ENCODE peak calls at places on chromosome 16, in five cellular contexts. L, Y, M, T and S are unnamed samples.

GRCh38 chr16:75000481-75001081 is 1.8 kb downstream of the ZNRF1 start:
- DNase-seq in L (peak), Y (no peak), M (no peak), T (no peak), S (no peak)

GRCh38 chr16:69610356-69610755 is 44.6 kb downstream of the NFAT5 start:
- DNase-seq in L (peak), Y (no peak), M (no peak), T (no peak), S (no peak)

GRCh38 chr16:27434141-27435051 is 32.4 kb downstream of the IL21R start:
- DNase-seq in L (no peak), Y (no peak), M (no peak), T (peak), S (no peak)

GRCh38 chr16:65406076-65406475 is 284.2 kb upstream of the CDH11 start:
- DNase-seq in L (no peak), Y (no peak), M (no peak), T (no peak), S (no peak)

GRCh38 chr16:13553453-13553985 is 366.4 kb upstream of the ERCC4 start:
- DNase-seq in L (no peak), Y (no peak), M (no peak), T (no peak), S (no peak)

GRCh38 chr16:56600398-56600999 is 7.9 kb upstream of the MT2A start:
- DNase-seq in L (peak), Y (peak), M (peak), T (peak), S (no peak)

GRCh38 chr16:74580828-74581227 is 26.1 kb downstream of the GLG1 start:
- DNase-seq in L (no peak), Y (no peak), M (no peak), T (no peak), S (no peak)

GRCh38 chr16:69940676-69941075 is 10.5 kb upstream of the CLEC18A start:
- DNase-seq in L (no peak), Y (no peak), M (no peak), T (no peak), S (no peak)

GRCh38 chr16:82990155-82990554 is 363.4 kb downstream of the CDH13 start:
- DNase-seq in L (no peak), Y (no peak), M (no peak), T (no peak), S (no peak)

GRCh38 chr16:56671706-56672105 is 2.1 kb downstream of the MT1H start:
- DNase-seq in L (no peak), Y (no peak), M (no peak), T (no peak), S (no peak)

GRCh38 chr16:11257131-11257938 is 1.3 kb upstream of the SOCS1 start:
- DNase-seq in L (peak), Y (peak), M (peak), T (peak), S (no peak)

GRCh38 chr16:72561-73537 is at the start of gene RHBDF1:
- DNase-seq in L (peak), Y (no peak), M (peak), T (peak), S (no peak)

GRCh38 chr16:56233795-56234566 is 42.7 kb downstream of the GNAO1 start:
- DNase-seq in L (no peak), Y (no peak), M (no peak), T (no peak), S (no peak)

GRCh38 chr16:86228713-86229112 is 281.6 kb upstream of the FOXF1 start:
- DNase-seq in L (no peak), Y (no peak), M (no peak), T (no peak), S (no peak)

GRCh38 chr16:78244131-78244899 is 144.9 kb downstream of the WWOX start:
- DNase-seq in L (peak), Y (no peak), M (no peak), T (no peak), S (no peak)

GRCh38 chr16:86941731-86942468 is 363.6 kb downstream of the FOXL1 start:
- DNase-seq in L (no peak), Y (no peak), M (peak), T (no peak), S (no peak)

GRCh38 chr16:50567651-50568050 is 19.5 kb downstream of the NKD1 start:
- DNase-seq in L (no peak), Y (no peak), M (no peak), T (no peak), S (no peak)

GRCh38 chr16:75289189-75289588 is 37.8 kb upstream of the BCAR1 start:
- DNase-seq in L (no peak), Y (no peak), M (no peak), T (no peak), S (no peak)

GRCh38 chr16:29192329-29193247 is 207.7 kb downstream of the LAT start:
- DNase-seq in L (no peak), Y (peak), M (no peak), T (peak), S (no peak)

GRCh38 chr16:81127051-81127450 is 30.9 kb upstream of the GCSH start:
- DNase-seq in L (no peak), Y (no peak), M (no peak), T (no peak), S (no peak)

GRCh38 chr16:11219188-11219587 is 36.8 kb downstream of the SOCS1 start:
- DNase-seq in L (no peak), Y (no peak), M (no peak), T (no peak), S (no peak)

GRCh38 chr16:70512456-70512855 is 10.9 kb downstream of the COG4 start:
- DNase-seq in L (no peak), Y (no peak), M (peak), T (no peak), S (no peak)

GRCh38 chr16:4307215-4308037 is 8.4 kb upstream of the GLIS2 start:
- DNase-seq in L (peak), Y (no peak), M (peak), T (peak), S (peak)

GRCh38 chr16:88369447-88370008 is 13.2 kb upstream of the ZNF469 start:
- DNase-seq in L (no peak), Y (no peak), M (peak), T (no peak), S (no peak)

GRCh38 chr16:49858200-49859129 is 2.6 kb upstream of the ZNF423 start:
- DNase-seq in L (peak), Y (peak), M (peak), T (peak), S (peak)

GRCh38 chr16:23877107-23878070 is 41.6 kb downstream of the PRKCB start:
- DNase-seq in L (no peak), Y (no peak), M (no peak), T (no peak), S (no peak)

GRCh38 chr16:57318240-57318970 is 33.9 kb upstream of the PLLP start:
- DNase-seq in L (peak), Y (no peak), M (no peak), T (no peak), S (no peak)

GRCh38 chr16:23026777-23027362 is 122.4 kb downstream of the USP31 start:
- DNase-seq in L (peak), Y (no peak), M (no peak), T (no peak), S (no peak)

GRCh38 chr16:66905633-66906539 is 12.8 kb downstream of the CDH16 start:
- DNase-seq in L (peak), Y (peak), M (no peak), T (no peak), S (no peak)

GRCh38 chr16:70738083-70738977 is 52.5 kb upstream of the MTSS2 start:
- DNase-seq in L (peak), Y (peak), M (peak), T (peak), S (no peak)

GRCh38 chr16:56451753-56452689 is 667 bp downstream of the OGFOD1 start:
- DNase-seq in L (peak), Y (no peak), M (peak), T (no peak), S (peak)

GRCh38 chr16:69526831-69527655 is 38.7 kb upstream of the NFAT5 start:
- DNase-seq in L (no peak), Y (peak), M (no peak), T (no peak), S (no peak)

GRCh38 chr16:11205754-11206459 is 50.1 kb downstream of the SOCS1 start:
- DNase-seq in L (no peak), Y (peak), M (no peak), T (no peak), S (no peak)

GRCh38 chr16:3115561-3115960 is 3.2 kb downstream of the ZNF205 start:
- DNase-seq in L (no peak), Y (peak), M (no peak), T (no peak), S (no peak)
- TF ChIP-seq CTCF in L (peak), Y (peak), M (no peak), T (no peak), S (no peak)

DNA sequence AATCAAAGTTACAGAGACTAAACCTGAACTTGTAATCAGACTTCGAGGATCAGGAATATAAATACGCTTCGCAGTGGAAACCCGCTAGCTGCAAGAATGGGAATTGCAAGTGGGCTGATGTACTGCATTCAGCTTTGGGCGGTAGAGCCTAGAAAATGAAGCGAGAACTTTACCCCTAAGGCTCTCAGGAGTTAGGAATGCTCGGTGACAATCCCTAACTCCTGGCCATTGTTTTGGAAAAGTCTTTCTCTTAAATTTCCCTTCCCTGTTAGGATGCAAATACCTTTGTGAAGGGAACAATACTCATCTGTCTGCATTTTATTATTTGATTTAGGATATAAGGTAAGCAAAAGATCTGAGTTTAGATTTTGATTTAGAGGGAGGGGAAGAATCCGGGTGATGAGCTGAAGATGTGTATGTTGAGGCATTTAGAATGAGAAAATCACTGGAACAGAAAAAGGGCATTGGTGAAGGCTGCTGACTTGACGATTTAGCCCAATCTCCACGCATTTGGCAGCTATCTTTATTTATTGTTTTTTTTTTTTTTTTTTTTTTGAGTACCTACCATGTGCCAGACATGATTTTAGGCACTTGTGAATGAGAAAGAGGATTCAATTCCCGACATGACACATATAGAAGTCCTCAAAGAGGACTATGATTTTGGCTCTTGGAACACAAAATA is 2.2 kb upstream of the TOX3 start:
- DNase-seq in L (peak), Y (no peak), M (no peak), T (no peak), S (no peak)
- TF ChIP-seq CTCF in L (peak), Y (no peak), M (no peak), T (no peak), S (no peak)

DNA sequence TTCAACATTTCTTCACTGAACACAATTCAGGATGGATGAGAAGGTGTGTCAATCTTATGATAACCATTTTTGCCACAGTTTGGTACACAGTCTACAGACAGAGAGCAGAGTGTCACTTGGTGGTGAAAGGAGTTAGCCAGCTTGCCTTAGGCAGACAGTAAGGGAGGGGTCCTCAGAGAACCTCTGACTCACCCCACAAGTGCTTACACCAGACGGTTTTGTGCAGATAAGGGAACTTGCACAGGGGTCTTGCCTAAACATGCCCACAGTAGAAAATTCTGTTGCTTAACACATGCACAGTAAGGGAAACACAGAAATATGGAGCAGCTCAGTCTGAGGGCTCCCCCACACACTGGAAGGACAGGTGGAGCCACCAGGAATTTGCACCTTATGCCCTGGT is 204.5 kb upstream of the CDH8 start:
- DNase-seq in L (no peak), Y (no peak), M (no peak), T (no peak), S (no peak)
- TF ChIP-seq CTCF in L (no peak), Y (no peak), M (no peak), T (no peak), S (no peak)

DNA sequence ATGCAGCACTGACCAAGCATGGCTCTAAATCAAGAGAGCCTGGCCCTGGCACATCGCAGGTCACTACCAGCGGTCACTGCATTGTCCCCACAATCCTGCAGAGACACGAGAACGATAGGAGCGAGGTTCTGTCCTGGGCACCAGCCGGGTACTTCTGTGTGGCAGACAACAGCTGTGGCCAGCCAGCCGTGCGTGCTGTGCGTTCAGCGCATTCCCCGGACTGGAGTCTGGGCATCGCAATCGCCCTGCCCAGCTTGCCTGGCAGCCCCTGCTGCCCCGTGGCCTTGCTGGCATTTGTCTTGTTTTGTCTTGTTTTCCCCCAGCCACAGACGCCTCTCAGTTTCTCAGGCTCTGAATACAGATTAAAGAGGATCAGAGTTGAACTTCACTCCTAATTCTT is 33.9 kb downstream of the COTL1 start:
- DNase-seq in L (no peak), Y (no peak), M (peak), T (no peak), S (no peak)
- TF ChIP-seq CTCF in L (no peak), Y (no peak), M (no peak), T (no peak), S (no peak)

GRCh38 chr16:15457958-15458357 is 23.6 kb downstream of the BMERB1 start:
- DNase-seq in L (no peak), Y (no peak), M (no peak), T (no peak), S (no peak)
- TF ChIP-seq CTCF in L (no peak), Y (peak), M (peak), T (no peak), S (no peak)